ENCODE peak calls at places on chromosomes 16 and 17, in seven cellular contexts. O is brain microvascular endothelial cell, T is testis, S is sigmoid colon, J is ascending aorta, E is mesendoderm, V is upper lobe of left lung. B is an unnamed sample.

GRCh38 chr16:14489460-14489859 is 140.6 kb downstream of the PARN start:
- DNase-seq in O (no peak), T (no peak), S (no peak), J (no peak), E (peak; percentile 85), V (no peak), B (peak; percentile 53)

GRCh38 chr16:11955713-11956123 is 9.3 kb upstream of the TNFRSF17 start:
- DNase-seq in O (peak; percentile 72), T (no peak), S (peak; percentile 43), J (no peak), E (peak; percentile 34), V (no peak), B (peak; percentile 56)

GRCh38 chr16:81544261-81544660 is 99.7 kb downstream of the CMIP start:
- DNase-seq in O (no peak), T (no peak), S (no peak), J (no peak), E (no peak), V (no peak), B (no peak)

GRCh38 chr17:47699536-47699840 is 5.5 kb downstream of the TBKBP1 start:
- DNase-seq in O (no peak), T (no peak), S (no peak), J (no peak), E (no peak), V (no peak), B (no peak)

GRCh38 chr17:17122781-17123483 is 80.7 kb downstream of the MPRIP start:
- DNase-seq in O (no peak), T (no peak), S (no peak), J (no peak), E (no peak), V (no peak), B (no peak)

GRCh38 chr17:550776-551175 is 163.9 kb downstream of the VPS53 start:
- DNase-seq in O (no peak), T (no peak), S (no peak), J (no peak), E (no peak), V (no peak), B (peak; percentile 65)

GRCh38 chr17:82936768-82937171 is 96.9 kb upstream of the ZNF750 start:
- DNase-seq in O (no peak), T (no peak), S (peak; percentile 47), J (no peak), E (no peak), V (peak; percentile 67), B (no peak)

GRCh38 chr17:20206068-20206467 is 196.9 kb downstream of the SPECC1 start:
- DNase-seq in O (no peak), T (peak; percentile 78), S (no peak), J (no peak), E (peak; percentile 25), V (no peak), B (no peak)

GRCh38 chr16:72947379-72948237 is 100.3 kb downstream of the ZFHX3 start:
- DNase-seq in O (peak; percentile 60), T (no peak), S (no peak), J (no peak), E (no peak), V (no peak), B (no peak)

GRCh38 chr16:29975811-29976511 is 2.3 kb downstream of the TAOK2 start:
- DNase-seq in O (no peak), T (no peak), S (no peak), J (no peak), E (no peak), V (no peak), B (no peak)

GRCh38 chr17:39663688-39664580 is 1.2 kb upstream of the TCAP start:
- DNase-seq in O (no peak), T (no peak), S (no peak), J (no peak), E (peak; percentile 75), V (peak; percentile 84), B (no peak)

GRCh38 chr16:72854537-72854936 is 193.4 kb downstream of the ZFHX3 start:
- DNase-seq in O (no peak), T (no peak), S (no peak), J (no peak), E (no peak), V (no peak), B (no peak)

GRCh38 chr16:3592559-3592958 is 15.4 kb upstream of the NLRC3 start:
- DNase-seq in O (no peak), T (no peak), S (no peak), J (no peak), E (no peak), V (no peak), B (no peak)

GRCh38 chr17:20944014-20944905 is 98.6 kb downstream of the USP22 start:
- DNase-seq in O (no peak), T (no peak), S (no peak), J (no peak), E (peak; percentile 82), V (no peak), B (no peak)

GRCh38 chr16:68636064-68636551 is 9.0 kb upstream of the CDH3 start:
- DNase-seq in O (no peak), T (no peak), S (no peak), J (no peak), E (peak; percentile 20), V (no peak), B (no peak)

GRCh38 chr16:72832640-72833039 is 215.3 kb downstream of the ZFHX3 start:
- DNase-seq in O (peak; percentile 62), T (peak; percentile 87), S (peak; percentile 94), J (peak; percentile 89), E (peak; percentile 78), V (peak; percentile 86), B (no peak)

DNA sequence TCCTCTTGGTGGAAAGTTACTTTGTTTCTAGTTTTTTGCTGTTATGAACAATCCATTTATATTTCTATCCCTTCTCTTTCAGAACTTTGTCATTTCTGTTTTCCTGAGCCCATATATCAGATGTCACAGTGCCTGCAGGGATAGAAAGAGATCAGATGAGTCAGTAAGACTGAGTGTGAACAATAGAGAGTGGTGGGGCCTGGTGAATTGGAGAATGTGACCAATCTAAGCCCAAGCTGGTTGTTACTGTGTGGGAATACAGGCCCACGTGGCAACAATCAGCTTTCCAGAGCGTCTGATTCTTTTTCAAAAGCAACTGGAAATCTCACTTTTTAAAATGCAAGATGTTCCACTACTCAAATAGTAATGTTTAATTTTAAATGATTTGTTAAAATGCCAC is 9.4 kb downstream of the DCTN5 start:
- DNase-seq in O (peak; percentile 3), T (no peak), S (no peak), J (no peak), E (peak; percentile 51), V (no peak), B (no peak)
- H3K36me3 ChIP-seq in O (peaks cover 30% of the 10 kb centered on the region), T (no peaks in the 10 kb centered on the region), S (no peaks in the 10 kb centered on the region), J (peaks cover 30% of the 10 kb centered on the region), E (no peaks in the 10 kb centered on the region), V (peaks cover 52% of the 10 kb centered on the region), B (no peaks in the 10 kb centered on the region)

GRCh38 chr16:23896832-23897821 is 61.3 kb downstream of the PRKCB start:
- DNase-seq in O (no peak), T (no peak), S (no peak), J (no peak), E (no peak), V (no peak), B (no peak)
- H3K36me3 ChIP-seq in O (no peaks in the 10 kb centered on the region), T (no peaks in the 10 kb centered on the region), S (no peaks in the 10 kb centered on the region), J (no peaks in the 10 kb centered on the region), E (no peaks in the 10 kb centered on the region), V (no peaks in the 10 kb centered on the region), B (no peaks in the 10 kb centered on the region)

DNA sequence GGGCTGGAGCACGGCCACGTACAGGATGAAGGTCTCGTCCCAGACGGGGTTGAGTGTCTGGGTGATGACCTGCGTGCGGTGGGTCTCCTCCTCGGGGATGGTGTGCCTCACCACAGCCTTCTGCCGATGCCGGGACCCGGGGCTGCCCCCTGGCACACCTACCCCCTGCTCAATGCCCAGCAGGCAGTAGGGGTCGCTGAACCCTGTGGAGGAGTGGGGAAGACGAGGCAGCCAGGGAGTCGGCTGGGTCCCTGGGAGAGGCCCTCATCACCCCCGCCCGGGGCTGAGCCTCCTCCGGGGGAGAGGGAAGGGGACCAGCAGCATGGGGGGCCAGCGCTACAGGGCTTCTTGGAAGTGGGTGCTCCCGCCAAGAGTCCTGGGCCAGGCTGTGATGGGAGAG is 1.8 kb downstream of the UNC13D start:
- DNase-seq in O (no peak), T (no peak), S (peak; percentile 65), J (no peak), E (no peak), V (no peak), B (no peak)
- H3K36me3 ChIP-seq in O (peaks cover 17% of the 10 kb centered on the region), T (no peaks in the 10 kb centered on the region), S (peaks cover 18% of the 10 kb centered on the region), J (peaks cover 44% of the 10 kb centered on the region), E (peaks cover 3% of the 10 kb centered on the region), V (peaks cover 42% of the 10 kb centered on the region), B (no peaks in the 10 kb centered on the region)

GRCh38 chr17:73198930-73199260 is 6.0 kb downstream of the COG1 start:
- DNase-seq in O (no peak), T (no peak), S (no peak), J (no peak), E (no peak), V (no peak), B (no peak)
- H3K36me3 ChIP-seq in O (peaks cover 66% of the 10 kb centered on the region), T (no peaks in the 10 kb centered on the region), S (peaks cover 67% of the 10 kb centered on the region), J (peaks cover 77% of the 10 kb centered on the region), E (peaks cover 23% of the 10 kb centered on the region), V (peaks cover 74% of the 10 kb centered on the region), B (peaks cover 1% of the 10 kb centered on the region)